ENCODE peak calls at places on chromosomes 6 and 20, in ten cellular contexts. P, H, J, B, S, W, T, A, E and I are unnamed samples.

GRCh38 chr20:10550204-10551118 is 115.4 kb downstream of the SLX4IP start:
- ATAC-seq in P (no peak), H (no peak), J (no peak), B (peak), S (no peak), W (no peak), T (peak), A (peak), E (no peak), I (no peak)

GRCh38 chr6:27830212-27830664 is 82.0 kb downstream of the OR2B2 start:
- ATAC-seq in P (no peak), H (no peak), J (no peak), B (no peak), S (no peak), W (no peak), T (peak), A (no peak), E (peak), I (peak)

GRCh38 chr20:17504326-17504897 is 26.8 kb downstream of the BFSP1 start:
- ATAC-seq in P (peak), H (peak), J (peak), B (peak), S (peak), W (peak), T (peak), A (peak), E (peak), I (peak)

GRCh38 chr6:35023601-35024000 is 117.5 kb downstream of the TCP11 start:
- ATAC-seq in P (no peak), H (peak), J (no peak), B (no peak), S (no peak), W (no peak), T (no peak), A (no peak), E (no peak), I (no peak)

GRCh38 chr6:158766621-158767435 is 52.3 kb downstream of the EZR start:
- ATAC-seq in P (no peak), H (no peak), J (no peak), B (no peak), S (no peak), W (no peak), T (no peak), A (peak), E (no peak), I (no peak)

GRCh38 chr6:83592770-83593394 is 80.5 kb downstream of the PRSS35 start:
- ATAC-seq in P (no peak), H (no peak), J (no peak), B (no peak), S (no peak), W (no peak), T (no peak), A (no peak), E (peak), I (peak)

GRCh38 chr6:1131285-1132079 is 180.4 kb upstream of the FOXQ1 start:
- ATAC-seq in P (peak), H (peak), J (peak), B (no peak), S (no peak), W (peak), T (no peak), A (no peak), E (no peak), I (no peak)

GRCh38 chr6:43509142-43509983 is 783 bp downstream of the LRRC73 start:
- ATAC-seq in P (no peak), H (no peak), J (peak), B (peak), S (peak), W (no peak), T (no peak), A (peak), E (peak), I (peak)

GRCh38 chr20:62572980-62573379 is 69.3 kb upstream of the SLCO4A1 start:
- ATAC-seq in P (no peak), H (no peak), J (no peak), B (no peak), S (no peak), W (no peak), T (no peak), A (no peak), E (no peak), I (no peak)

GRCh38 chr6:127317275-127318128 is 25.9 kb downstream of the ECHDC1 start:
- ATAC-seq in P (no peak), H (no peak), J (peak), B (no peak), S (no peak), W (no peak), T (no peak), A (no peak), E (no peak), I (no peak)

GRCh38 chr20:58512808-58513552 is 2.2 kb downstream of the APCDD1L start:
- ATAC-seq in P (no peak), H (no peak), J (no peak), B (no peak), S (no peak), W (peak), T (no peak), A (no peak), E (no peak), I (no peak)

GRCh38 chr6:64483956-64484499 is 848.4 kb downstream of the PHF3 start:
- ATAC-seq in P (no peak), H (no peak), J (no peak), B (no peak), S (no peak), W (no peak), T (no peak), A (no peak), E (no peak), I (no peak)

GRCh38 chr6:142213402-142213801 is 66.3 kb downstream of the VTA1 start:
- ATAC-seq in P (no peak), H (no peak), J (no peak), B (no peak), S (no peak), W (no peak), T (no peak), A (no peak), E (no peak), I (no peak)

GRCh38 chr20:1632228-1632577 is 12.4 kb upstream of the SIRPB1 start:
- ATAC-seq in P (no peak), H (no peak), J (no peak), B (peak), S (no peak), W (peak), T (peak), A (peak), E (no peak), I (no peak)

GRCh38 chr6:132446136-132446535 is 44.9 kb upstream of the MOXD1 start:
- ATAC-seq in P (no peak), H (no peak), J (no peak), B (no peak), S (no peak), W (no peak), T (no peak), A (no peak), E (no peak), I (no peak)

GRCh38 chr6:82208914-82209313 is 38.6 kb downstream of the IBTK start:
- ATAC-seq in P (no peak), H (no peak), J (no peak), B (no peak), S (no peak), W (no peak), T (no peak), A (no peak), E (no peak), I (no peak)

GRCh38 chr20:44979090-44979621 is 12.8 kb downstream of the STK4 start:
- ATAC-seq in P (peak), H (peak), J (peak), B (peak), S (no peak), W (peak), T (peak), A (peak), E (no peak), I (no peak)

GRCh38 chr6:16684195-16684689 is 77.0 kb downstream of the ATXN1 start:
- ATAC-seq in P (peak), H (no peak), J (peak), B (no peak), S (no peak), W (peak), T (no peak), A (no peak), E (no peak), I (no peak)